ENCODE peak calls at places on chromosomes 16 and 17, in nine cellular contexts. One of them, this sample, is unnamed.

GRCh38 chr16:27108051-27108770 is 41.5 kb downstream of the C16orf82 start:
- DNase-seq in CD8-positive, alpha-beta T cell: no peak
- DNase-seq in mammary epithelial cell: no peak
- DNase-seq in tibial artery: peak; percentile 48
- DNase-seq in transverse colon: no peak
- DNase-seq in lower lobe of right lung: no peak
- DNase-seq in GM23338: no peak
- DNase-seq in stomach: no peak
- DNase-seq in heart left ventricle: no peak
- DNase-seq in this sample: no peak

GRCh38 chr16:77780378-77780837 is 8.0 kb upstream of the VAT1L start:
- DNase-seq in stomach: no peak
- DNase-seq in GM23338: no peak
- DNase-seq in CD8-positive, alpha-beta T cell: no peak
- DNase-seq in mammary epithelial cell: peak; percentile 77
- DNase-seq in heart left ventricle: no peak
- DNase-seq in tibial artery: no peak
- DNase-seq in lower lobe of right lung: no peak
- DNase-seq in transverse colon: no peak
- DNase-seq in this sample: peak; percentile 52

GRCh38 chr16:68901910-68902309 is 58.6 kb downstream of the TANGO6 start:
- DNase-seq in transverse colon: no peak
- DNase-seq in heart left ventricle: no peak
- DNase-seq in lower lobe of right lung: no peak
- DNase-seq in tibial artery: no peak
- DNase-seq in mammary epithelial cell: no peak
- DNase-seq in CD8-positive, alpha-beta T cell: no peak
- DNase-seq in GM23338: peak; percentile 43
- DNase-seq in stomach: no peak
- DNase-seq in this sample: no peak

GRCh38 chr16:13402601-13403000 is 501.2 kb downstream of the SHISA9 start:
- DNase-seq in GM23338: no peak
- DNase-seq in mammary epithelial cell: no peak
- DNase-seq in stomach: no peak
- DNase-seq in CD8-positive, alpha-beta T cell: no peak
- DNase-seq in transverse colon: no peak
- DNase-seq in lower lobe of right lung: no peak
- DNase-seq in tibial artery: no peak
- DNase-seq in heart left ventricle: no peak
- DNase-seq in this sample: no peak

GRCh38 chr17:79795795-79796569 is 895 bp downstream of the CBX8 start:
- DNase-seq in lower lobe of right lung: no peak
- DNase-seq in stomach: no peak
- DNase-seq in CD8-positive, alpha-beta T cell: no peak
- DNase-seq in transverse colon: no peak
- DNase-seq in tibial artery: no peak
- DNase-seq in mammary epithelial cell: no peak
- DNase-seq in GM23338: no peak
- DNase-seq in heart left ventricle: no peak
- DNase-seq in this sample: no peak

GRCh38 chr17:82400830-82401229 is 17.3 kb upstream of the HEXD start:
- DNase-seq in GM23338: no peak
- DNase-seq in mammary epithelial cell: no peak
- DNase-seq in transverse colon: peak; percentile 67
- DNase-seq in tibial artery: no peak
- DNase-seq in heart left ventricle: peak; percentile 51
- DNase-seq in lower lobe of right lung: peak; percentile 83
- DNase-seq in CD8-positive, alpha-beta T cell: peak; percentile 33
- DNase-seq in stomach: peak; percentile 49
- DNase-seq in this sample: no peak

GRCh38 chr16:4212207-4212933 is 29.5 kb downstream of the SRL start:
- DNase-seq in tibial artery: peak; percentile 95
- DNase-seq in lower lobe of right lung: no peak
- DNase-seq in heart left ventricle: peak; percentile 87
- DNase-seq in mammary epithelial cell: no peak
- DNase-seq in stomach: no peak
- DNase-seq in transverse colon: no peak
- DNase-seq in CD8-positive, alpha-beta T cell: no peak
- DNase-seq in GM23338: no peak
- DNase-seq in this sample: no peak

GRCh38 chr17:28985950-28986713 is 19.7 kb downstream of the SEZ6 start:
- DNase-seq in CD8-positive, alpha-beta T cell: no peak
- DNase-seq in lower lobe of right lung: no peak
- DNase-seq in GM23338: peak; percentile 86
- DNase-seq in mammary epithelial cell: no peak
- DNase-seq in tibial artery: no peak
- DNase-seq in heart left ventricle: no peak
- DNase-seq in stomach: no peak
- DNase-seq in transverse colon: no peak
- DNase-seq in this sample: no peak

GRCh38 chr17:2749784-2750181 is 331 bp upstream of the CCDC92B start:
- DNase-seq in transverse colon: peak; percentile 78
- DNase-seq in lower lobe of right lung: peak; percentile 80
- DNase-seq in stomach: peak; percentile 78
- DNase-seq in mammary epithelial cell: peak; percentile 67
- DNase-seq in CD8-positive, alpha-beta T cell: peak; percentile 62
- DNase-seq in heart left ventricle: peak; percentile 76
- DNase-seq in tibial artery: peak; percentile 75
- DNase-seq in GM23338: peak; percentile 94
- DNase-seq in this sample: peak; percentile 15

GRCh38 chr17:2749058-2749783 is at the start of gene CCDC92B:
- DNase-seq in tibial artery: no peak
- DNase-seq in CD8-positive, alpha-beta T cell: no peak
- DNase-seq in GM23338: peak; percentile 49
- DNase-seq in stomach: no peak
- DNase-seq in heart left ventricle: no peak
- DNase-seq in transverse colon: no peak
- DNase-seq in mammary epithelial cell: no peak
- DNase-seq in lower lobe of right lung: no peak
- DNase-seq in this sample: no peak

GRCh38 chr17:2755941-2756724 is 6.7 kb upstream of the CCDC92B start:
- DNase-seq in GM23338: peak; percentile 93
- DNase-seq in tibial artery: no peak
- DNase-seq in CD8-positive, alpha-beta T cell: no peak
- DNase-seq in heart left ventricle: no peak
- DNase-seq in mammary epithelial cell: no peak
- DNase-seq in stomach: no peak
- DNase-seq in lower lobe of right lung: no peak
- DNase-seq in transverse colon: no peak
- DNase-seq in this sample: no peak

GRCh38 chr17:2750721-2751120 is 1.3 kb upstream of the CCDC92B start:
- DNase-seq in heart left ventricle: no peak
- DNase-seq in GM23338: no peak
- DNase-seq in tibial artery: no peak
- DNase-seq in transverse colon: no peak
- DNase-seq in lower lobe of right lung: no peak
- DNase-seq in CD8-positive, alpha-beta T cell: no peak
- DNase-seq in mammary epithelial cell: no peak
- DNase-seq in stomach: no peak
- DNase-seq in this sample: no peak

DNA sequence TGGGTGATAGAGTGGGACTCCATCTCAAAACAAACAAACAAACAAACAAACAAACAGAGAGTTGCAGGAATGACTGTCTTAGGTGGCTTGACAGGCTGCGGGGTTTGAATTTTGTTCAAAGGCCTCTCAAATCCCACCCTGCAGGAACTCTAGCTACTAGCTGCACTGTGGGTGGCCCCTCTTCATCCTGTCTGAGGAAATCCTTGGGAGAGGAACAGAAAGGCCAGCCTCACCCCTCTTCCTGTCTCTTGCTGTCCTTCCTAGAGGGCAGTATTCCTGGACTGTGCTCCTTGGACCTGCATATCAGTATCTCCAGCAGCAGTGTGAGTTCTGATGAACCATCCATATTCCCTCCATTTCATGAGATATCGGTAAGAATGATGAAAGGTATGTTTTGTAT is 2.0 kb upstream of the CCDC92B start:
- DNase-seq in lower lobe of right lung: no peak
- DNase-seq in mammary epithelial cell: no peak
- DNase-seq in GM23338: peak; percentile 65
- DNase-seq in transverse colon: no peak
- DNase-seq in heart left ventricle: no peak
- DNase-seq in stomach: no peak
- DNase-seq in tibial artery: no peak
- DNase-seq in CD8-positive, alpha-beta T cell: no peak
- DNase-seq in this sample: no peak
- TF ChIP-seq CTCF in lower lobe of right lung: no peak
- TF ChIP-seq CTCF in mammary epithelial cell: no peak
- TF ChIP-seq CTCF in GM23338: peak; percentile 61
- TF ChIP-seq CTCF in transverse colon: no peak
- TF ChIP-seq CTCF in heart left ventricle: no peak
- TF ChIP-seq CTCF in stomach: no peak
- TF ChIP-seq CTCF in tibial artery: no peak
- TF ChIP-seq CTCF in CD8-positive, alpha-beta T cell: no peak
- TF ChIP-seq CTCF in this sample: no peak

GRCh38 chr16:3021449-3022207 is 1.5 kb downstream of the TNFRSF12A start:
- DNase-seq in transverse colon: peak; percentile 87
- DNase-seq in lower lobe of right lung: peak; percentile 90
- DNase-seq in stomach: peak; percentile 80
- DNase-seq in heart left ventricle: peak; percentile 89
- DNase-seq in mammary epithelial cell: peak; percentile 96
- DNase-seq in GM23338: peak; percentile 97
- DNase-seq in tibial artery: peak; percentile 91
- DNase-seq in CD8-positive, alpha-beta T cell: peak; percentile 52
- DNase-seq in this sample: peak; percentile 67

GRCh38 chr16:3022208-3022696 is 1.5 kb downstream of the HCFC1R1 start:
- DNase-seq in lower lobe of right lung: peak; percentile 92
- DNase-seq in heart left ventricle: peak; percentile 89
- DNase-seq in CD8-positive, alpha-beta T cell: peak; percentile 71
- DNase-seq in GM23338: peak; percentile 91
- DNase-seq in stomach: peak; percentile 91
- DNase-seq in tibial artery: peak; percentile 96
- DNase-seq in mammary epithelial cell: peak; percentile 92
- DNase-seq in transverse colon: peak; percentile 88
- DNase-seq in this sample: peak; percentile 88

GRCh38 chr16:3023669-3024478 is at the start of the genes HCFC1R1 and THOC6:
- DNase-seq in GM23338: peak; percentile 100
- DNase-seq in heart left ventricle: peak; percentile 95
- DNase-seq in mammary epithelial cell: peak; percentile 98
- DNase-seq in stomach: peak; percentile 98
- DNase-seq in tibial artery: peak; percentile 99
- DNase-seq in lower lobe of right lung: peak; percentile 99
- DNase-seq in transverse colon: peak; percentile 98
- DNase-seq in CD8-positive, alpha-beta T cell: peak; percentile 90
- DNase-seq in this sample: peak; percentile 94

GRCh38 chr16:3023415-3023668 is 400 bp downstream of the HCFC1R1 start:
- DNase-seq in tibial artery: no peak
- DNase-seq in lower lobe of right lung: no peak
- DNase-seq in stomach: no peak
- DNase-seq in transverse colon: no peak
- DNase-seq in heart left ventricle: peak; percentile 67
- DNase-seq in GM23338: peak; percentile 66
- DNase-seq in mammary epithelial cell: no peak
- DNase-seq in CD8-positive, alpha-beta T cell: no peak
- DNase-seq in this sample: peak; percentile 53

GRCh38 chr16:3022697-3023414 is 886 bp downstream of the HCFC1R1 start:
- DNase-seq in mammary epithelial cell: no peak
- DNase-seq in tibial artery: peak; percentile 92
- DNase-seq in heart left ventricle: peak; percentile 72
- DNase-seq in GM23338: no peak
- DNase-seq in transverse colon: no peak
- DNase-seq in stomach: no peak
- DNase-seq in lower lobe of right lung: no peak
- DNase-seq in CD8-positive, alpha-beta T cell: no peak
- DNase-seq in this sample: no peak
- H3K4me3 ChIP-seq in mammary epithelial cell: peak overlapping the region; percentile 90
- H3K4me3 ChIP-seq in tibial artery: peak overlapping the region; percentile 88
- H3K4me3 ChIP-seq in heart left ventricle: peak overlapping the region; percentile 70
- H3K4me3 ChIP-seq in GM23338: peak overlapping the region; percentile 85
- H3K4me3 ChIP-seq in transverse colon: peak overlapping the region; percentile 55
- H3K4me3 ChIP-seq in stomach: peak overlapping the region; percentile 85
- H3K4me3 ChIP-seq in lower lobe of right lung: peak overlapping the region; percentile 77
- H3K4me3 ChIP-seq in CD8-positive, alpha-beta T cell: no peak overlapping the region
- H3K4me3 ChIP-seq in this sample: peak overlapping the region; percentile 96

GRCh38 chr17:19330271-19330670 is 32.3 kb downstream of the B9D1 start:
- DNase-seq in heart left ventricle: no peak
- DNase-seq in stomach: no peak
- DNase-seq in lower lobe of right lung: no peak
- DNase-seq in tibial artery: peak; percentile 54
- DNase-seq in mammary epithelial cell: no peak
- DNase-seq in GM23338: no peak
- DNase-seq in CD8-positive, alpha-beta T cell: no peak
- DNase-seq in transverse colon: no peak
- DNase-seq in this sample: no peak

GRCh38 chr17:19329839-19330238 is 32.7 kb downstream of the B9D1 start:
- DNase-seq in mammary epithelial cell: no peak
- DNase-seq in lower lobe of right lung: no peak
- DNase-seq in stomach: no peak
- DNase-seq in transverse colon: no peak
- DNase-seq in CD8-positive, alpha-beta T cell: no peak
- DNase-seq in heart left ventricle: no peak
- DNase-seq in tibial artery: peak; percentile 24
- DNase-seq in GM23338: no peak
- DNase-seq in this sample: no peak

GRCh38 chr17:19327039-19327776 is 35.3 kb downstream of the B9D1 start:
- DNase-seq in heart left ventricle: peak; percentile 11
- DNase-seq in transverse colon: no peak
- DNase-seq in mammary epithelial cell: peak; percentile 91
- DNase-seq in GM23338: no peak
- DNase-seq in CD8-positive, alpha-beta T cell: no peak
- DNase-seq in lower lobe of right lung: no peak
- DNase-seq in stomach: no peak
- DNase-seq in tibial artery: peak; percentile 43
- DNase-seq in this sample: no peak

GRCh38 chr17:19328441-19329061 is 34.0 kb downstream of the B9D1 start:
- DNase-seq in tibial artery: peak; percentile 59
- DNase-seq in heart left ventricle: peak; percentile 16
- DNase-seq in CD8-positive, alpha-beta T cell: no peak
- DNase-seq in mammary epithelial cell: no peak
- DNase-seq in lower lobe of right lung: no peak
- DNase-seq in stomach: no peak
- DNase-seq in transverse colon: no peak
- DNase-seq in GM23338: no peak
- DNase-seq in this sample: no peak

DNA sequence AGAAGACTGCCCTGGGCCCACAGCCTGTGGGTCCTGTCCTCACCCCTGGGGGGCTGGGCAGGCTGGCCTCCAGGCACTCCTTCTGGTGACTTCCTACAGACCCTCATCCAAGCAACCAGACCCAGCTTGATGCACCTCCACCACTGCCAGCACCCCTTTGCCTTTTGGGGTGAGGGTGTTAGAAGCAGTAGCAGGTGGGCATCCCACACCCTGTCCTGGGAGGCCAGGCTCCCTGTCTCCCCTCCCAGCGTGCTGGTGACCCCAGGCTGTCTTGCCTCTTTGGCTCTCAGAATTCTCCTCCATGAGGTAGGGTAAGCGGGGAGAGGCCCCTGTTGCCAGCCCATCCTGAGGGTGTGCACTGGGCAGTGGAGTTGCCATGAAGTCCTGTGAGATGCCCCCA is 33.4 kb downstream of the B9D1 start:
- DNase-seq in stomach: no peak
- DNase-seq in GM23338: no peak
- DNase-seq in tibial artery: peak; percentile 56
- DNase-seq in heart left ventricle: no peak
- DNase-seq in lower lobe of right lung: no peak
- DNase-seq in transverse colon: no peak
- DNase-seq in CD8-positive, alpha-beta T cell: no peak
- DNase-seq in mammary epithelial cell: no peak
- DNase-seq in this sample: no peak
- TF ChIP-seq CTCF in stomach: no peak
- TF ChIP-seq CTCF in GM23338: no peak
- TF ChIP-seq CTCF in tibial artery: no peak
- TF ChIP-seq CTCF in heart left ventricle: no peak
- TF ChIP-seq CTCF in lower lobe of right lung: no peak
- TF ChIP-seq CTCF in transverse colon: no peak
- TF ChIP-seq CTCF in CD8-positive, alpha-beta T cell: no peak
- TF ChIP-seq CTCF in mammary epithelial cell: no peak
- TF ChIP-seq CTCF in this sample: no peak

DNA sequence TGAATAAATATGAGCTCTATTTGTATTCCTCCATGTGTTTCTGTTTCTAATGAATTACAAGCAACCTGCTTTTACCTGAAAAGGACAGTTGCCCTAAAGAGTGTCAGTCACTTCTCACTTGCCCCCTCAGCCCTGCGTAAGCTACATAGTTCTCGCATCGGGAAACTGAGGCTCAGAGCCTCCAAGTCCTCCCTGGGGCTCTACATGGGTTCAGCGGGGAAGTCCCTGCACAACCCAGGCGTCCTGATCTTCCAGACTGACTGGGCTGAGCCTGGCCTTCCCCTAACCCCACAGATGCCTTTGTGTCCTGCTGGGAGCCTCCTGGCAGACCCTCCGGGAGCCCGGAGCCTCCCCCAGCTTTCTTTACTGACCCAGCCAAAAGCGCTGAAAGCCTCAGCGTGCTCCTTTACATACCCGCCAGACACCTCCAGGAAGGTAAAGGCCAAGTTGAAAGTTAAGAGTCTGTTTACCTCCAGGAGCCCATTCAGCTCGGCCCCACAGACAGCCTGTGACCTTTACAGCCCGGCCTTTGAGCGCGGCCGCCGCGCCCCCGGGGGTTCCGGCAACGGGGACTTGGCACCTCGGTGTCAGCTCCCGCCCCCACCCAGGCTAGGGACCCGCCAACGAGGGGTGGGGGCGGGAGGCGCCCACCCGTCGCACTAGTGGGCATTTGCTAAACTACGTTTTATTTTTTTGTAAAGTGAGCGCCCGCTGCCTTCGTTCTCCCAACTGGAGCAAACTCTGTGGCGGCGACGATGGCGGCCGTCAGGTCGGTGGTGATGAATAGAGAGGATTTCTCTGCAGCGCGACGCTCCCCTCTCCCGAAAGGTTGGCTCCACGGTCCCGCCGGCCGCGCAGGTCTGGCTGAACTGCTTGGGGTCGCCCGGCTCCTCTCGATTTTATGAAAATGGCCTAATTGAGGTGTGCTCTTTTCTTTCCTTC is 4.4 kb upstream of the HOXB13 start:
- DNase-seq in transverse colon: no peak
- DNase-seq in heart left ventricle: no peak
- DNase-seq in tibial artery: peak; percentile 53
- DNase-seq in GM23338: peak; percentile 78
- DNase-seq in CD8-positive, alpha-beta T cell: no peak
- DNase-seq in lower lobe of right lung: no peak
- DNase-seq in mammary epithelial cell: no peak
- DNase-seq in stomach: no peak
- DNase-seq in this sample: no peak
- H3K4me3 ChIP-seq in transverse colon: no peak overlapping the region
- H3K4me3 ChIP-seq in heart left ventricle: no peak overlapping the region
- H3K4me3 ChIP-seq in tibial artery: no peak overlapping the region
- H3K4me3 ChIP-seq in GM23338: peak overlapping the region; percentile 43
- H3K4me3 ChIP-seq in CD8-positive, alpha-beta T cell: no peak overlapping the region
- H3K4me3 ChIP-seq in lower lobe of right lung: no peak overlapping the region
- H3K4me3 ChIP-seq in mammary epithelial cell: no peak overlapping the region
- H3K4me3 ChIP-seq in stomach: no peak overlapping the region
- H3K4me3 ChIP-seq in this sample: no peak overlapping the region

This sample was measured in HFF-Myc.